ENCODE peak calls at places on chromosomes 2 and 18, in six cellular contexts. C, B, D, E, R and Y are unnamed samples.

GRCh38 chr18:9705183-9705864 is 2.8 kb upstream of the RAB31 start:
- DNase-seq in C (peak), R (peak), E (no peak), B (no peak), D (no peak), Y (no peak)

GRCh38 chr2:121539722-121540469 is 9.2 kb downstream of the RNU4ATAC start:
- DNase-seq in D (no peak), E (no peak), B (no peak), C (no peak), R (no peak), Y (no peak)

GRCh38 chr2:182668671-182669070 is 47.4 kb upstream of the DNAJC10 start:
- DNase-seq in D (no peak), E (no peak), B (no peak), R (peak), C (no peak), Y (peak)

GRCh38 chr2:233426619-233427342 is 72.5 kb downstream of the DGKD start:
- DNase-seq in B (peak), D (peak), R (peak), C (peak), E (no peak), Y (peak)

GRCh38 chr2:159562248-159562647 is 54.1 kb downstream of the BAZ2B start:
- DNase-seq in E (no peak), B (no peak), C (no peak), D (no peak), R (no peak), Y (peak)

GRCh38 chr18:26553943-26554342 is 5.6 kb upstream of the KCTD1 start:
- DNase-seq in D (no peak), C (no peak), R (no peak), E (no peak), B (no peak), Y (no peak)

GRCh38 chr2:131004446-131005209 is 88.6 kb downstream of the FAM168B start:
- DNase-seq in B (no peak), E (no peak), C (no peak), R (no peak), D (no peak), Y (no peak)

GRCh38 chr2:98487806-98488189 is 43.1 kb downstream of the INPP4A start:
- DNase-seq in D (no peak), C (no peak), B (peak), E (no peak), R (peak), Y (no peak)

GRCh38 chr18:62325806-62326645 is 916 bp downstream of the TNFRSF11A start:
- DNase-seq in D (no peak), B (no peak), R (peak), C (no peak), E (no peak), Y (no peak)

GRCh38 chr2:85954918-85955420 is 66.2 kb upstream of the ST3GAL5 start:
- DNase-seq in B (peak), D (no peak), R (no peak), C (no peak), E (peak), Y (no peak)

GRCh38 chr2:115162454-115163293 is 720.2 kb downstream of the DPP10 start:
- DNase-seq in B (no peak), C (no peak), R (peak), D (no peak), E (no peak), Y (no peak)

GRCh38 chr2:115165529-115166109 is 723.2 kb downstream of the DPP10 start:
- DNase-seq in R (peak), B (peak), D (no peak), E (no peak), C (no peak), Y (peak)

GRCh38 chr2:115163572-115163971 is 721.1 kb downstream of the DPP10 start:
- DNase-seq in C (no peak), B (no peak), D (no peak), R (no peak), E (no peak), Y (no peak)

GRCh38 chr2:115160523-115161521 is 718.4 kb downstream of the DPP10 start:
- DNase-seq in B (no peak), C (no peak), E (no peak), D (no peak), R (peak), Y (no peak)

GRCh38 chr2:115161531-115162453 is 719.4 kb downstream of the DPP10 start:
- DNase-seq in B (no peak), C (no peak), R (peak), E (no peak), D (no peak), Y (no peak)
- H3K4me3 ChIP-seq in B (no peak), C (no peak), R (no peak), E (peak), D (no peak), Y (no peak)

DNA sequence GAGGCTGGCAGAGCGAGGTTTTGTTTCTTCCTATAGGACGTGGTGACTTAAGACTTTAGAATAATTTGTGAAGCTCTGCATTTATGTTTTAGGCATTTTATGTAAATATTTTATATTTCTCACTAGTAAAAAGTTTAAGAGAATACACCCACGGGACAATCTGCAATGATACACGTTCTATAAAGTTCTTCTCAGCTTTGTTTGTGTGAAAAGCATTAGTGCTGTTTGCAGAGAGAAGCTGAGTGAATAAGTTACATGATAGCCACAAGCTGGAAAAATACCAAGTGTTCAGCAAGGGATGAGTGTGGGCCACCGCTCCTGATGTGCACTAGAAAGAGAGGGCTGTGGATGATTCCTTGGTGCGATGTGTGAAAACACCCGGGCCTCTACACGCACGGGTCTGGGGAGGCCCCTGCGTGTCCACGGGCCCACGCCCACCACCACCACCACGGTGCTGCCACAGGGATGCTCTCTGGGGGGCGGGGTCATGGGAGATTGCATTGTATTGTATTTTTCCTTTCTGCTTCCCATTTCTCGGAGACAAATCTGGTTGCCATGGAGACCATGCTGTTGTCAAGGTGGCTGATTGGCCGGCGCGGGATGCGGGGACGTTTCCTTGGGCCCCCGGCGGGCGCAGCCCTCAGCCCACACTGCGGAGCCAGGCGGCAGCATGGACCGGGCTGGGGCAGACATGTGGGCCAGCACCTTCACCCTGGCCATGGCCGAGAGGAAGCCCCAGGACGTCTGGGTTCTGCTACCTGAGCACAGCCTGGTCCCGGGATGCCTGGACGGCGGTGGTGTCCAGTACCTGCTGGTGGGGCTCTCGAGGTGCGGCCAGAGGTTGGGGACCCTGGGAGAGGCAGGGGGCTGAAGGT is at the start of gene RTP5:
- DNase-seq in E (no peak), B (no peak), D (no peak), R (no peak), C (no peak), Y (no peak)
- H3K4me3 ChIP-seq in E (no peak), B (no peak), D (no peak), R (no peak), C (no peak), Y (no peak)

DNA sequence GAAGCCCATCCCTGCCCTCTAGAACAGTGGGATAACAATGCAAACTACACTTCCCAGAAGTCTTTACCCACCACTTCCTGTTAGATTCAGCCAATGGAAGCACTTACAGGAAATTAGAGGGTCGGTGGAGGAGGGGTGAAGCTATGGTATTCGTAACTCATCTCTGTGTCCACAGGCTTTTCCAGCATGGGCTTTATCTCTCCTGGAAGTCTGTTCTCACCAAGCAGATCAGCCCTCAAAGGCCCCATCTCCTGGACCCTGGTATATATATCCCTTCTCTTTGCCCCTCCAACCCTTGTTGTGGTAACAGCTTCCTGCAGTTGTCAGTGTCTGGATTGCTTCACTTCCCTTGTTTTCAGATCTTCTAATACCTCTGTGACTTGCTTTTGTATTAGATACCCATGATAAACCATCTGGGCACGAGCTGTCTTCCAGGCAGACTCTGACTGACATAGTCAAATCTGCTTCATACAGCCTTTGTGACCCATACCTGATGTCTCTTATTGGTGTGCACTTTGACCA is 475.0 kb upstream of the POU3F3 start:
- DNase-seq in C (no peak), E (no peak), R (peak), B (peak), D (no peak), Y (no peak)
- H3K4me3 ChIP-seq in C (no peak), E (peak), R (no peak), B (peak), D (peak), Y (peak)

GRCh38 chr2:239930378-239930777 is 94.8 kb downstream of the NDUFA10 start:
- DNase-seq in E (peak), D (peak), C (no peak), R (no peak), B (no peak), Y (no peak)

GRCh38 chr2:239926587-239927234 is 98.4 kb downstream of the NDUFA10 start:
- DNase-seq in B (peak), D (no peak), C (no peak), R (no peak), E (no peak), Y (no peak)

GRCh38 chr2:239928457-239929350 is 96.4 kb downstream of the NDUFA10 start:
- DNase-seq in R (no peak), D (peak), C (no peak), B (no peak), E (peak), Y (no peak)

GRCh38 chr2:239929504-239929903 is 95.6 kb downstream of the NDUFA10 start:
- DNase-seq in E (peak), R (no peak), D (no peak), C (no peak), B (no peak), Y (no peak)

DNA sequence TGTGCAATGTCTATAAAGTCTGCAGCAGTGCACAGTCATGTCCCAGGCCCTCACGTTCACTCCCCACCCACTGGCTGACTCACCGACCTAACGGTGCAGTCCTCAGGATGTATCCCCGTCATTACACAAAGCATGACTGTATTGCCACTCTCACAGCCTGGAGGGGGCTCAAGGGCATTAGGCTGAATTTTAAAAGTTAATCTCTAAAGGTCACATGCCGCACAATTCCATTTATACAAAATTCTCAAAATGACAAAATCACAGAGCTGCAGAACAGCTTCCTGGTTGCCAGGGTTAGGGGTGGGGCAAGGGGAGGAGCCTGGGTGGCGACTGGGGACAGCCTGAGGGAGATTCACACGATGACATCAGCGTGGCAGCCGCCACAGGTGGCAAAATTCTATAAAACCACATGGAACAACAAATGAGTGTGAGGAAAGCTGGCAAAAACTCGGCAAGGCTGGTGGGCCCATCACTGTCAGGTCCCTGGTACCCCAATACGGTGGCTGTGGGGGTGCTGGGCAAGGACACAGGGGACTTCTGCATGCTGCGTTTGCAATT is 97.6 kb downstream of the NDUFA10 start:
- DNase-seq in B (peak), C (peak), R (no peak), E (peak), D (peak), Y (peak)
- H3K4me3 ChIP-seq in B (peak), C (no peak), R (no peak), E (peak), D (no peak), Y (no peak)

GRCh38 chr2:45782436-45782835 is 131.0 kb downstream of the PRKCE start:
- DNase-seq in R (no peak), B (no peak), C (no peak), E (no peak), D (no peak), Y (no peak)
- H3K4me3 ChIP-seq in R (no peak), B (no peak), C (no peak), E (no peak), D (no peak), Y (no peak)

DNA sequence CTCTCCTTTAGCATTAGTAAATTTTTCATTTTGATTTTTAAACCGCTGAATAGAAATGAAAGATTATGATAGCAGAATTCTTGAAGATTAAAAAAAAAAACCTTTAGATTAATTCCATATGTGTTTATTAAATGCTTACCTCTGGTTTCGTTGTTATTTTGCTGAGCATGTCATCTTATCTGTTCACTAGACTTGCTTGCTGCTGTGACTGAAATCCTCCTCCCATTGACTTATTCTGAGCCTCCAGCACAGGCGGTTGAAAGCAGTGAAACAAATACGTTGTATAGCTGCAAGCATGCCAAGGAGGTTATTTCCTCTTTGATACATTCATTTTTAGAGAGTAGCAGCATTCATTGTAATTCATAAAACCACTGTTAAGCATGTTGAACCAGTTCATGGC is at the start of gene HTR2B:
- DNase-seq in C (peak), D (no peak), E (no peak), B (peak), R (peak), Y (no peak)
- H3K4me3 ChIP-seq in C (no peak), D (no peak), E (peak), B (no peak), R (no peak), Y (no peak)